ENCODE peak calls at places on chromosomes 1 and 21, in six cellular contexts. I is transverse colon, P is IMR-90, J is spleen, B is right lobe of liver, F is adrenal gland. N is an unnamed sample.

GRCh38 chr1:12480748-12481362 is 137.2 kb downstream of the DHRS3 start:
- DNase-seq in I (peak), P (peak), J (peak), B (no peak), F (no peak), N (no peak)

GRCh38 chr1:211581521-211581920 is 2.6 kb upstream of the SLC30A1 start:
- DNase-seq in I (no peak), P (peak), J (no peak), B (no peak), F (peak), N (no peak)

GRCh38 chr1:245715291-245715701 is 560.5 kb downstream of the KIF26B start:
- DNase-seq in I (no peak), P (peak), J (no peak), B (no peak), F (no peak), N (no peak)

GRCh38 chr1:195335541-195335940 is 1272.7 kb downstream of the KCNT2 start:
- DNase-seq in I (no peak), P (peak), J (no peak), B (no peak), F (no peak), N (no peak)

GRCh38 chr1:8127201-8127641 is 101.1 kb upstream of the ERRFI1 start:
- DNase-seq in I (no peak), P (peak), J (no peak), B (no peak), F (no peak), N (no peak)

GRCh38 chr21:27423906-27424595 is 457.2 kb upstream of the ADAMTS5 start:
- DNase-seq in I (no peak), P (peak), J (no peak), B (no peak), F (no peak), N (no peak)

GRCh38 chr1:72846891-72847290 is 564.6 kb upstream of the NEGR1 start:
- DNase-seq in I (no peak), P (no peak), J (no peak), B (no peak), F (no peak), N (no peak)

GRCh38 chr1:233664804-233665574 is 51.1 kb downstream of the KCNK1 start:
- DNase-seq in I (no peak), P (no peak), J (no peak), B (no peak), F (no peak), N (no peak)

GRCh38 chr1:50700226-50701020 is 259.6 kb downstream of the FAF1 start:
- DNase-seq in I (no peak), P (no peak), J (no peak), B (no peak), F (no peak), N (no peak)

GRCh38 chr1:108848802-108849201 is 8.1 kb downstream of the AKNAD1 start:
- DNase-seq in I (no peak), P (no peak), J (no peak), B (no peak), F (no peak), N (no peak)

GRCh38 chr1:100699744-100700143 is 19.8 kb upstream of the VCAM1 start:
- DNase-seq in I (no peak), P (peak), J (no peak), B (no peak), F (no peak), N (no peak)

GRCh38 chr1:52707927-52708655 is 9.9 kb upstream of the COA7 start:
- DNase-seq in I (no peak), P (peak), J (peak), B (no peak), F (no peak), N (no peak)

GRCh38 chr1:62070384-62071011 is 124.2 kb upstream of the L1TD1 start:
- DNase-seq in I (no peak), P (peak), J (no peak), B (no peak), F (peak), N (no peak)

GRCh38 chr21:38802050-38803026 is 3.4 kb upstream of the ETS2 start:
- DNase-seq in I (peak), P (peak), J (no peak), B (no peak), F (no peak), N (no peak)

GRCh38 chr1:155043793-155044192 is 7.3 kb upstream of the ADAM15 start:
- DNase-seq in I (peak), P (no peak), J (no peak), B (no peak), F (no peak), N (no peak)

GRCh38 chr1:34742667-34743270 is 12.1 kb upstream of the GJB5 start:
- DNase-seq in I (peak), P (peak), J (peak), B (peak), F (peak), N (peak)

DNA sequence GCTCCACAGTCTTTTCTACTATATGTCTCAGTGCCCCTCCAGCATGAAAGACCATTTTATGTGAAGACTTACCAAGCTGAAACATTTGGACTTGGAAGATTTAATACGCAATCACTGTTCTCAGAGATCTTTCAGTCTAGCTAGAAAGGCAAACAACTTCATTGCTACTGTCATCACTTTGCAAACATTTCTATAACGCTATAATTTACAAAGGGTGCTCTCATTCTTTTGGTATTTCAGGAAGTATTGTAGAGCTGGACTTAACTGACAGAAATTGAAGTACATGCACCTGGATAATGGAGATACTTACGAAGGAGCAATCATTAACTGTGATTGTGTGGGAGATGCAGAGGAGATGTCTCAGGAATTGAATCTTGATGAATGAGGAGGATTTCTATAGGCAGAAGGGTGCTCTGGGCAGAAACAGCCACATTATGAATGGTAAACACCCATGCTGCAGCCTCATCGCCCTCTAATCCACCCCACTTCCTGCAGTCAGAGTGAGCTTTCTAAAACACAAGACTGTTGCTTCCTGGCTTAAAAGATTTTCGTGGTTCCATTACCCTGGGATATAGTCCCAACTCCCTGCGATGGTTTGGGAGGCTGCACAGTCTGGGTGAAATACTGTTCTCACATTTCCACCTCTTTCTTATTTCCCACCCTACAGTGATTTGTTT is 75.1 kb upstream of the GNG12 start:
- DNase-seq in I (no peak), P (peak), J (no peak), B (no peak), F (no peak), N (no peak)
- TF ChIP-seq POLR2A in I (no peak), P (no peak), J (no peak), B (no peak), F (no peak), N (no peak)

DNA sequence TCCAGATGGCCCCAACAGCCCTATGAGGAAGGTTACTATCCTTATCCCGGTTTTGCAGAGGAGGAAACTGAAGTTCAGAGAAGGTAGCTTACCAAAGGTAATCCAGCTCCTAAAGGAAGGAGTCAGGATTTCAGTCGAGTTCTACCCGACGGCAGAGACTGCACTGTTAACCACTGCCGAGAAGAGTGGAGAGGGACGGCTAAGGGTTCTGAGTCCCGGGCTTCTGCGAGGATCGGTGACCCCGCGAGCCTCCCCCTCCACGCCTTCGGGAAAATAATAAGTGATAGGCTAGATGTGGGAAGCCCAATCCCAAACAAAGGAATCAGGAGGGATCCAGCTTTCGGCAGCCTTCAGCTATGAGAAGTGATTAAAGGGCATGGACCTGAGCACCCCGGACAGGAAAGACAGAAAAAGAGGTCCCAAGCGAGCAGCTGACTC is 587 bp downstream of the TMEM53 start:
- DNase-seq in I (no peak), P (no peak), J (no peak), B (no peak), F (no peak), N (no peak)
- TF ChIP-seq POLR2A in I (no peak), P (no peak), J (no peak), B (peak), F (no peak), N (no peak)

GRCh38 chr1:55839221-55839620 is 624.1 kb upstream of the USP24 start:
- DNase-seq in I (no peak), P (no peak), J (no peak), B (no peak), F (no peak), N (no peak)
- TF ChIP-seq POLR2A in I (no peak), P (no peak), J (no peak), B (no peak), F (no peak), N (no peak)

DNA sequence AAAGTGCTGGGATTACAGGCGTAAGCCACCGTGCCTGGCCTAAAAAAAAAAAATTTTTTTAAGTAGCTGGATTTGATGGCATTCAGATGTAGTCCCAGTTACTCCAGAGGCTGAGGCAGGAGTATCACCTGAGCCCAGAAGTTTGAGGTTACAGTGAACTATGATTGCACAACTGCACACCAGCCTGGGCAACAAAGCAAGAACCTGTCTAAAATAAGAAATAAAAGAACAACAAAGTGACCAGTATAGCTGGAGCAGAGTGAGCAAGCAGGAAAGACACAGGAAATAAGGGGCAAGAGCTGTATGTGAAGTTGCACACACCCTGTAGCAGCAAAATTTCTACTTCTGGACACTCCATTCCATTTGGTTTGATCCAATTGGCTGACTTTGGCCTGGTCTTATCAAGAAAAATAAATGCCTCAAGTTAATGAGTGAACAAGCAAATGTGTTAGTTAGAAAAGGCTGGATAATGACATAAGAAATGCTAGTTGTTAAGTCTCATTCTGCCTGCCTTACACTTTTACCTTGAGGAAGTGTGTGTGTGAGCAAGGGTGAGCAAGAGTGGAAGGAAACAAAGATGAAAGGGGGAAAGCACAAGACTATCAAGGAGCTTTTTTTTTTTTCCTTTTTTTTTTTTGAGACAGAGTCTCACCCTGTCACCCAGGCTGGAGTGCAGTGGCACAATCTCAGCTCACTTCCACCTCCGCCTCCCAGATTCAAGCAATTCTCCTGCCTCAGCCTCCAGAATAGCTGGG is 7.9 kb downstream of the ATP5IF1 start:
- DNase-seq in I (peak), P (no peak), J (no peak), B (no peak), F (no peak), N (no peak)
- TF ChIP-seq POLR2A in I (no peak), P (no peak), J (no peak), B (no peak), F (no peak), N (peak)

GRCh38 chr21:44057960-44058651 is 46.0 kb downstream of the TRAPPC10 start:
- DNase-seq in I (no peak), P (peak), J (no peak), B (no peak), F (no peak), N (no peak)
- TF ChIP-seq POLR2A in I (no peak), P (no peak), J (no peak), B (no peak), F (no peak), N (no peak)

GRCh38 chr1:111738436-111739221 is 566 bp downstream of the INKA2 start:
- DNase-seq in I (peak), P (peak), J (peak), B (peak), F (peak), N (peak)
- TF ChIP-seq POLR2A in I (no peak), P (no peak), J (no peak), B (no peak), F (no peak), N (no peak)

GRCh38 chr1:229509576-229509975 is 1.4 kb upstream of the NUP133 start:
- DNase-seq in I (no peak), P (peak), J (no peak), B (no peak), F (no peak), N (no peak)

GRCh38 chr1:229506633-229507032 is 1.5 kb downstream of the NUP133 start:
- DNase-seq in I (no peak), P (no peak), J (no peak), B (no peak), F (no peak), N (peak)

GRCh38 chr1:229508823-229509337 is 739 bp upstream of the NUP133 start:
- DNase-seq in I (no peak), P (no peak), J (no peak), B (no peak), F (no peak), N (no peak)

GRCh38 chr1:229507502-229507901 is 639 bp downstream of the NUP133 start:
- DNase-seq in I (no peak), P (no peak), J (no peak), B (no peak), F (no peak), N (peak)

GRCh38 chr1:229507951-229508822 is at the start of gene NUP133:
- DNase-seq in I (peak), P (peak), J (peak), B (peak), F (peak), N (peak)
- TF ChIP-seq POLR2A in I (peak), P (peak), J (peak), B (peak), F (peak), N (peak)

GRCh38 chr1:118981436-118981835 is 6.7 kb downstream of the TBX15 start:
- DNase-seq in I (no peak), P (no peak), J (no peak), B (no peak), F (no peak), N (no peak)
- TF ChIP-seq POLR2A in I (no peak), P (no peak), J (no peak), B (no peak), F (no peak), N (no peak)

DNA sequence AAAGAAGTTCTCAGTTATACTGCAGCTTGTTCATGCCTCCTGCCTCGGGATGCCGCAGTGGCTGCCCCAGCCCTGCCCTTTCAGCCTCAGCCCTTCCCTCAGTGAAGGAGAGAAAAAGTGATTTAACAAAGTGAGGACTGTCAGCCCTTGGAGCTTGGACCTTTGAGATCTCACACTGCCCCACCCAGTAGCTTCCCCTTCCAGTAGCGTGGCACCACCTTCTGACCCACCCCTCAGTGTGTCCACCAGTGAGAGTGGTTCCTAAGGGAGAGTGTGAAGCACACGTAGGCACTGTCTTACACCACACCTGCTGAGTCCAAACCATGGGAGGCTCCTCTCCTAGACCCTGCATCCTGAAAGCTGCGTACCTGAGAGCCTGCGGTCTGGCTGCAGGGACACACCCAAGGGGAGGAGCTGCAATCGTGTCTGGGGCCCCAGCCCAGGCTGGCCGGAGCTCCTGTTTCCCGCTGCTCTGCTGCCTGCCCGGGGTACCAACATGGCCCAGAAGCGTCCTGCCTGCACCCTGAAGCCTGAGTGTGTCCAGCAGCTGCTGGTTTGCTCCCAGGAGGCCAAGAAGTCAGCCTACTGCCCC is at the start of gene CDA:
- DNase-seq in I (peak), P (no peak), J (peak), B (peak), F (no peak), N (no peak)
- TF ChIP-seq POLR2A in I (peak), P (no peak), J (no peak), B (peak), F (no peak), N (no peak)

GRCh38 chr1:19437911-19438310 is 47.4 kb downstream of the CAPZB start:
- DNase-seq in I (peak), P (peak), J (no peak), B (no peak), F (peak), N (no peak)

GRCh38 chr1:19441048-19441447 is 44.3 kb downstream of the CAPZB start:
- DNase-seq in I (no peak), P (no peak), J (no peak), B (no peak), F (no peak), N (no peak)

GRCh38 chr1:19436716-19437476 is 48.4 kb downstream of the CAPZB start:
- DNase-seq in I (peak), P (no peak), J (no peak), B (peak), F (peak), N (no peak)

GRCh38 chr1:19438552-19439196 is 46.7 kb downstream of the CAPZB start:
- DNase-seq in I (no peak), P (no peak), J (no peak), B (no peak), F (no peak), N (no peak)

DNA sequence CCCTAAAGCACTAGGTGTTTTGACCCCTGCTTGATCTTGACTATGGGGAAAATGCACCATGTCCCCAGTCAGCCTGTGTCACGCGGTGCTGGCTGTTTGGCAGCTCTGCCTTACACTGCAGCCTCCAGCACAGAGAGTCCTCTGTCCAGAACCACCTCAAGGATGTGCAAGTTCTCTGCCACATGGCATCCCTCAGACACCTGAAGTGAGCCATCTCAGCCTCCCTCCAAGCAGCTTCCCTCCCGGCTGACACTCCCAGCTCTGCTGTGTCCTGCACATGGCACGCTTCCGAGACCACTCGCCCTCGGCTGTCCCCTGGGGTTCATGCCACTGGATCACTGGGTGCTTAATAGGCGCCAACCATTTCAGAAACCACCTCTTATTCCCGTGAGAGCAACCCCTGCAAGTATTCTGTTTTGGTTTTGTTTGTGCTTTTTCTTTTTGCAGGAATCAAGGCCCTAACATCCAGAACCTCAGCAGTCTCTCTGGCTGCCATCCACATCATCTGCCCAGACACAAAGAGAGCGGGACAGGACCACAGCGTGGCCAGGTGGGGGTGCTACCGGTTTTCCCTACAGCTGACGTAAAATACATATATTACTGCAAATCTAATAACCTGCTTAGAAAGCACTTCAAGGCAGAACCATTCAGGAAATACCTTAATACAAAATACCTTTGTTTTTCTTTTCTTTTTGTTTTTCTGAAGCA is 45.7 kb downstream of the CAPZB start:
- DNase-seq in I (no peak), P (no peak), J (no peak), B (no peak), F (no peak), N (peak)
- TF ChIP-seq POLR2A in I (no peak), P (no peak), J (no peak), B (no peak), F (no peak), N (no peak)